ENCODE peak calls at places on chromosomes 4 and X, in nine cellular contexts. S, E, A, L, M, Q, H, J and F are unnamed samples. For H3K4me1 and H3K27me3, the result is how much of the 10 kb centered on the place peaks cover.

GRCh38 chr4:166924456-166924855 is 309.8 kb downstream of the SPOCK3 start:
- DNase-seq in S (no peak), E (no peak), L (no peak), Q (no peak), J (no peak), M (no peak), H (no peak), A (no peak), F (no peak)

GRCh38 chr4:1603413-1604135 is 80.5 kb downstream of the FAM53A start:
- DNase-seq in Q (no peak), S (no peak), A (no peak), E (no peak), J (no peak), H (no peak), M (no peak), L (no peak), F (peak)

GRCh38 chr4:3045500-3045850 is 28.9 kb downstream of the HTT-AS start:
- DNase-seq in A (peak), E (no peak), Q (peak), H (peak), L (peak), S (no peak), M (peak), J (no peak), F (peak)

GRCh38 chr4:186144180-186144579 is 39.7 kb downstream of the FAM149A start:
- DNase-seq in H (no peak), M (peak), J (peak), Q (peak), E (no peak), A (peak), S (peak), L (no peak), F (no peak)

GRCh38 chrX:23904096-23904495 is 3.6 kb downstream of the APOO start:
- DNase-seq in S (peak), L (no peak), A (no peak), J (no peak), E (no peak), H (no peak), Q (peak), M (no peak), F (no peak)

GRCh38 chr4:15963001-15963451 is at the start of gene FGFBP2:
- DNase-seq in H (peak), E (no peak), J (no peak), A (peak), Q (peak), S (peak), M (peak), L (peak), F (peak)

GRCh38 chr4:100109921-100110320 is 80.3 kb downstream of the DDIT4L start:
- DNase-seq in J (no peak), A (no peak), M (no peak), Q (no peak), L (no peak), E (no peak), S (no peak), H (no peak), F (no peak)

GRCh38 chrX:39439910-39440733 is 638.9 kb downstream of the MID1IP1 start:
- DNase-seq in Q (no peak), E (no peak), M (no peak), L (no peak), H (no peak), J (no peak), A (no peak), S (no peak), F (no peak)

GRCh38 chrX:154021131-154021611 is 1.5 kb upstream of the IRAK1 start:
- DNase-seq in A (no peak), Q (peak), S (no peak), J (no peak), L (no peak), M (peak), H (no peak), E (no peak), F (peak)

GRCh38 chrX:24204331-24204730 is 54.8 kb downstream of the ZFX start:
- DNase-seq in S (no peak), A (no peak), J (no peak), E (no peak), M (peak), Q (peak), H (no peak), L (no peak), F (no peak)

GRCh38 chrX:44400588-44400987 is 57.1 kb upstream of the EFHC2 start:
- DNase-seq in M (peak), J (no peak), Q (peak), E (peak), A (no peak), H (no peak), S (no peak), L (no peak), F (no peak)

GRCh38 chr4:41120297-41121217 is 93.8 kb downstream of the APBB2 start:
- DNase-seq in L (no peak), Q (peak), A (peak), M (peak), S (no peak), J (no peak), E (no peak), H (peak), F (peak)
- H3K4me1 ChIP-seq in L (under half), Q (under half), A (under half), M (under half), S (under half), J (under half), E (under half), H (half or more), F (under half)

GRCh38 chrX:135275973-135276372 is 24.1 kb downstream of the ETDA start:
- DNase-seq in E (no peak), Q (no peak), M (no peak), H (no peak), J (no peak), S (no peak), L (no peak), A (no peak), F (no peak)
- H3K27me3 ChIP-seq in E (under half), Q (under half), M (under half), H (under half), J (under half), S (under half), L (under half), A (under half), F (under half)

GRCh38 chr4:137530176-137530575 is 2.1 kb downstream of the PCDH18 start:
- DNase-seq in J (no peak), L (no peak), M (peak), H (no peak), A (no peak), S (no peak), Q (peak), E (no peak), F (no peak)
- H3K4me3 ChIP-seq in J (peak), L (no peak), M (peak), H (peak), A (peak), S (peak), Q (no peak), E (no peak), F (peak)

GRCh38 chr4:40201898-40202297 is 5.1 kb downstream of the RHOH start:
- DNase-seq in S (no peak), H (no peak), L (no peak), A (no peak), Q (no peak), E (no peak), J (no peak), M (no peak), F (no peak)

GRCh38 chr4:40202474-40202873 is 5.6 kb downstream of the RHOH start:
- DNase-seq in L (no peak), A (no peak), Q (no peak), S (no peak), E (no peak), H (no peak), M (no peak), J (no peak), F (no peak)

GRCh38 chr4:40199179-40199670 is 2.4 kb downstream of the RHOH start:
- DNase-seq in L (no peak), S (no peak), A (no peak), E (no peak), M (no peak), H (no peak), Q (no peak), J (no peak), F (no peak)

GRCh38 chr4:40199999-40200880 is 3.4 kb downstream of the RHOH start:
- DNase-seq in S (no peak), M (no peak), H (no peak), Q (no peak), E (no peak), J (no peak), A (no peak), L (peak), F (no peak)

DNA sequence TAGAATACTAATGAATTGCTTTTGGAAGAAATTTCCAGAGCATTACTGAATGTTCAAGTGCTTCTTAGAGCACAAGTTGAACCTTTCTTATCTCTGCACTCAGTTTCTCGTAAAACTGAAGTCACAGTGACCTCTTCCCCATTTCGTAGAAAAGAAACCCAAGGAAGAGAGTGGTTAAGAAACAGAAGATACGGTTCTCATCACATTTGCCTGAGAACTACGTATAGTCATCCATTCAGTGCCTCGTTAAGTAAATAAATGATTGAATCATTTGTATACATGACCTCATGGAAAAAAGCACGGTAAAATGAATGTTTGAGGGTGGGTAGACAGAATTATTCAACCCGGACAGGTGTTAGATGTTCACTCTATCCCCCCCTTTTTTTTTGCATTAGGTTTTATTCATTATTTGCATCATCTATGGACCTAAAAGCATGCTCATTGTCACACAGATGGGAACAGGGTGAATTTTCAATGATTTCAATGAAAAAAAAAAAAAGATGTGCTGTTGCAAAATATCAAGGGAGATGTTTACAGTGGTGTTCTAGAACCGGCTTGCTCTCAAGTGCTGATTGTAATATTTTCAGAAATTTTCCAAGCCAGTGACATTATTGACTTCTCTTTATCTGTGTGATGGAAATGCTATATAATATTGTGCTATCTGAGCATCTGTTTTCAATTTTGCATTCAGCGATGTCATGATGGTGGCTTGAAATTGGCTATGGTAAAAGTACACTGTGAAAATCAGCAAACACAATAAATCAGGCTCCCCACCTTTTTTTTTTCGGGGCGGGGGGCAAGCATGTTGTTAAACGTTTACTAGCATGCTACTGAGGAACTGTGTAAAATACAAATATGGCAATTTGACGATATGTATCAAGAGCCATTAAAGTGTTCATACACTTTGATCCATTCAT is 4.3 kb downstream of the RHOH start:
- DNase-seq in S (no peak), J (no peak), L (no peak), A (no peak), Q (no peak), H (no peak), E (no peak), M (no peak), F (no peak)
- H3K4me1 ChIP-seq in S (half or more), J (under half), L (under half), A (under half), Q (under half), H (under half), E (under half), M (under half), F (under half)

GRCh38 chrX:47230136-47230868 is 2.5 kb upstream of the USP11 start:
- DNase-seq in L (no peak), M (no peak), A (no peak), J (no peak), S (no peak), H (no peak), Q (no peak), E (no peak), F (no peak)

GRCh38 chrX:47227334-47227583 is 5.5 kb upstream of the USP11 start:
- DNase-seq in S (no peak), H (no peak), M (no peak), E (no peak), J (no peak), A (no peak), L (no peak), Q (no peak), F (no peak)

GRCh38 chrX:47228550-47229270 is 4.1 kb upstream of the USP11 start:
- DNase-seq in Q (no peak), A (no peak), J (no peak), L (no peak), E (no peak), S (no peak), M (no peak), H (no peak), F (no peak)

GRCh38 chrX:47231167-47231566 is 1.6 kb upstream of the USP11 start:
- DNase-seq in H (no peak), S (no peak), M (no peak), Q (no peak), J (no peak), A (no peak), E (no peak), L (no peak), F (no peak)

DNA sequence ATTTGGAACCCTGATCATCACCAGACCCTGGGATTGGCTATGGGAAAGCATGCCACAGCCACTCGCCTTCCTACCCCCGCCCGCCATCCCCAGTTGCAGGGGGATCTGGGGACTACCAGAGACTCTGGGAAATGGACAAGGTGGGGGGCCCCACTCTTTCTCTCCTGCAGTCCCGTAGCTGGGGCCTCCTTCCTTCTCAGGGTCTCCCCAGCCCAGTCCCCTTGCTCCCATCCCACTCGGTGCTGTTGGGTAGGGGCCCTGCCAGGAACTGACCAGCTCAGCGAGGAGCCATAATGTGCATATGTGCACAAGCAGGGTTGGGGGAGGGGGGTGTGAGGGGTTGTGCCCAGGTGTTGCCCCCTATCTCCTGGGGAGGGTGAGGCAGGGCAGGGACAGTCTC is 3.4 kb upstream of the USP11 start:
- DNase-seq in H (no peak), L (no peak), Q (no peak), S (no peak), M (no peak), E (no peak), A (no peak), J (no peak), F (no peak)
- H3K27me3 ChIP-seq in H (under half), L (under half), Q (under half), S (under half), M (under half), E (under half), A (under half), J (under half), F (under half)